ENCODE peak calls at places on chromosomes 6 and 20, in four cellular contexts. R is NCI-H510A, X is PC-9, L is cardiac fibroblast. O is an unnamed sample.

GRCh38 chr6:145147559-145147958 is 587.8 kb downstream of the EPM2A start:
- DNase-seq in R (no peak), L (peak; percentile 62), X (no peak), O (no peak)

GRCh38 chr6:38220069-38220723 is 400.7 kb downstream of the ZFAND3 start:
- DNase-seq in L (no peak), X (no peak), R (no peak), O (peak; percentile 33)

GRCh38 chr20:9491324-9491723 is 23.1 kb upstream of the LAMP5 start:
- DNase-seq in R (no peak), L (no peak), X (no peak), O (no peak)

GRCh38 chr6:170026272-170027110 is 264.4 kb downstream of the DLL1 start:
- DNase-seq in R (peak; percentile 67), X (peak; percentile 76), L (no peak), O (no peak)

GRCh38 chr20:56736285-56736857 is 107.3 kb downstream of the TFAP2C start:
- DNase-seq in L (no peak), R (no peak), X (no peak), O (no peak)

GRCh38 chr20:53949319-53949839 is 121.0 kb downstream of the BCAS1 start:
- DNase-seq in R (no peak), L (peak; percentile 94), X (peak; percentile 61), O (no peak)

GRCh38 chr20:12012241-12013222 is 94.8 kb downstream of the BTBD3 start:
- DNase-seq in L (peak; percentile 75), R (no peak), X (peak; percentile 7), O (no peak)

GRCh38 chr20:63978319-63979220 is 872 bp downstream of the SAMD10 start:
- DNase-seq in L (peak; percentile 32), R (peak; percentile 86), X (peak; percentile 89), O (no peak)

GRCh38 chr20:54611701-54612487 is 136.5 kb downstream of the DOK5 start:
- DNase-seq in X (no peak), L (no peak), R (no peak), O (no peak)

GRCh38 chr6:161658216-161658615 is 384.4 kb upstream of the AGPAT4 start:
- DNase-seq in X (no peak), L (no peak), R (no peak), O (no peak)

GRCh38 chr6:150549577-150550184 is 50.0 kb upstream of the PLEKHG1 start:
- DNase-seq in X (no peak), R (no peak), L (no peak), O (no peak)

GRCh38 chr20:4542270-4542669 is 179.4 kb upstream of the PRND start:
- DNase-seq in L (no peak), R (no peak), X (no peak), O (no peak)

GRCh38 chr6:110858016-110858415 is 16.6 kb upstream of the AMD1 start:
- DNase-seq in X (no peak), L (no peak), R (no peak), O (no peak)

GRCh38 chr6:29499704-29500103 is 11.9 kb upstream of the MAS1L start:
- DNase-seq in X (no peak), R (no peak), L (no peak), O (no peak)

GRCh38 chr6:157380779-157381561 is at the start of gene ZDHHC14:
- DNase-seq in L (peak; percentile 84), R (peak; percentile 65), X (peak; percentile 87), O (peak; percentile 90)

GRCh38 chr6:37794825-37795224 is 24.7 kb upstream of the ZFAND3 start:
- DNase-seq in X (no peak), L (peak; percentile 47), R (no peak), O (no peak)

GRCh38 chr20:50038574-50038991 is 55.8 kb downstream of the SNAI1 start:
- DNase-seq in R (peak; percentile 92), L (no peak), X (peak; percentile 66), O (no peak)

GRCh38 chr6:170097505-170098427 is 193.1 kb downstream of the DLL1 start:
- DNase-seq in X (no peak), R (no peak), L (no peak), O (no peak)

GRCh38 chr20:46057856-46058655 is 29.0 kb downstream of the SLC12A5 start:
- DNase-seq in X (no peak), R (no peak), L (peak; percentile 52), O (peak; percentile 13)

GRCh38 chr6:109477725-109478124 is 5.3 kb downstream of the ZBTB24 start:
- DNase-seq in R (no peak), X (no peak), L (no peak), O (no peak)

GRCh38 chr6:69422474-69422873 is 374.3 kb downstream of the LMBRD1 start:
- DNase-seq in L (no peak), X (no peak), R (no peak), O (no peak)

GRCh38 chr20:10876558-10876957 is 202.8 kb upstream of the JAG1 start:
- DNase-seq in R (no peak), L (peak; percentile 60), X (no peak), O (no peak)